ENCODE peak calls at places on chromosomes 5 and 9, in ten cellular contexts. X, E, T, N, O, A, Y, G, H and V are unnamed samples.

GRCh38 chr5:72556351-72557146 is 49.3 kb upstream of the ZNF366 start:
- DNase-seq in A (no peak), O (no peak), Y (peak; percentile 66), E (peak; percentile 63), N (no peak), X (peak; percentile 3), G (no peak), T (peak; percentile 55), H (no peak), V (peak; percentile 18)

GRCh38 chr9:94743035-94743954 is 16.8 kb downstream of the AOPEP start:
- DNase-seq in E (no peak), Y (no peak), T (peak; percentile 43), O (no peak), N (no peak), G (no peak), H (no peak), X (no peak), A (no peak), V (no peak)

GRCh38 chr5:140125637-140126036 is at the start of gene IGIP:
- DNase-seq in Y (no peak), T (no peak), A (no peak), O (no peak), G (no peak), N (no peak), E (no peak), H (no peak), X (no peak), V (no peak)

GRCh38 chr9:129109504-129109903 is 1.1 kb downstream of the CRAT start:
- DNase-seq in T (no peak), N (no peak), G (no peak), H (no peak), A (no peak), Y (peak; percentile 50), O (no peak), X (peak; percentile 16), E (peak; percentile 63), V (no peak)

GRCh38 chr5:23675456-23675855 is 168.0 kb downstream of the PRDM9 start:
- DNase-seq in G (no peak), E (no peak), Y (no peak), H (no peak), T (no peak), A (no peak), X (no peak), N (no peak), O (no peak), V (no peak)

GRCh38 chr5:10157085-10157669 is 92.5 kb downstream of the ATPSCKMT start:
- DNase-seq in H (no peak), Y (no peak), G (no peak), E (no peak), A (no peak), T (no peak), O (no peak), X (no peak), N (no peak), V (no peak)

GRCh38 chr9:117218951-117219350 is 195.9 kb downstream of the ASTN2 start:
- DNase-seq in E (no peak), A (no peak), N (no peak), X (no peak), H (no peak), T (no peak), O (peak; percentile 66), G (no peak), Y (no peak), V (no peak)

GRCh38 chr5:162888268-162888667 is 549.1 kb upstream of the CCNG1 start:
- DNase-seq in A (no peak), G (no peak), O (no peak), Y (no peak), X (no peak), H (no peak), E (no peak), N (no peak), T (no peak), V (peak; percentile 30)

GRCh38 chr5:91189480-91190332 is 193.4 kb downstream of the ARRDC3 start:
- DNase-seq in A (no peak), T (peak; percentile 54), X (no peak), N (no peak), O (peak; percentile 75), H (no peak), G (no peak), Y (peak; percentile 55), E (peak; percentile 92), V (no peak)

GRCh38 chr9:36901528-36901927 is 132.5 kb downstream of the PAX5 start:
- DNase-seq in E (no peak), N (no peak), G (no peak), X (no peak), H (no peak), O (no peak), A (no peak), T (no peak), Y (no peak), V (no peak)

GRCh38 chr9:93899609-93900435 is 55.3 kb downstream of the BARX1 start:
- DNase-seq in X (no peak), G (no peak), Y (peak; percentile 7), O (no peak), T (no peak), N (no peak), E (no peak), A (no peak), H (no peak), V (no peak)

GRCh38 chr9:106146066-106146840 is 451.9 kb downstream of the TMEM38B start:
- DNase-seq in T (no peak), G (no peak), Y (no peak), A (no peak), E (no peak), N (no peak), X (no peak), O (no peak), H (no peak), V (no peak)

GRCh38 chr9:124857533-124858162 is 4.1 kb downstream of the RPL35 start:
- DNase-seq in O (no peak), N (no peak), X (no peak), T (no peak), Y (no peak), H (no peak), A (no peak), E (no peak), G (no peak), V (no peak)

GRCh38 chr5:108700928-108701327 is 46.8 kb upstream of the FER start:
- DNase-seq in Y (no peak), T (no peak), N (no peak), A (no peak), X (no peak), G (no peak), H (no peak), O (no peak), E (no peak), V (no peak)

GRCh38 chr5:133552925-133553525 is 59.3 kb downstream of the FSTL4 start:
- DNase-seq in T (peak; percentile 78), G (no peak), A (no peak), X (peak; percentile 63), O (peak; percentile 39), N (peak; percentile 12), H (peak; percentile 37), Y (no peak), E (peak; percentile 46), V (no peak)

GRCh38 chr5:143685416-143685815 is 126.5 kb upstream of the HMHB1 start:
- DNase-seq in T (peak; percentile 34), N (no peak), Y (no peak), A (no peak), E (peak; percentile 45), O (no peak), G (no peak), H (no peak), X (peak; percentile 22), V (no peak)

GRCh38 chr5:14706615-14707021 is 42.1 kb downstream of the OTULIN start:
- DNase-seq in O (peak; percentile 77), T (no peak), E (peak; percentile 79), N (no peak), Y (no peak), A (no peak), X (no peak), H (peak; percentile 18), G (no peak), V (no peak)

GRCh38 chr5:16826379-16827125 is 109.5 kb downstream of the MYO10 start:
- DNase-seq in G (no peak), H (no peak), E (no peak), X (no peak), N (no peak), A (no peak), O (no peak), T (no peak), Y (no peak), V (no peak)

GRCh38 chr9:3758816-3759576 is 233.2 kb upstream of the RFX3 start:
- DNase-seq in O (peak; percentile 61), A (no peak), Y (no peak), E (no peak), X (no peak), G (no peak), H (no peak), N (no peak), T (no peak), V (no peak)

GRCh38 chr9:21252727-21253547 is 13.1 kb upstream of the IFNA14 start:
- DNase-seq in O (peak; percentile 44), X (peak; percentile 18), T (peak; percentile 21), A (no peak), G (no peak), E (peak; percentile 26), Y (no peak), N (no peak), H (no peak), V (no peak)

GRCh38 chr5:67808340-67808739 is 407.2 kb upstream of the PIK3R1 start:
- DNase-seq in E (peak; percentile 48), Y (no peak), H (no peak), T (no peak), G (no peak), X (no peak), A (no peak), N (no peak), O (no peak), V (no peak)

GRCh38 chr5:33153373-33153772 is 287.4 kb upstream of the TARS1 start:
- DNase-seq in A (no peak), O (no peak), E (no peak), N (no peak), Y (no peak), X (no peak), H (no peak), G (no peak), T (no peak), V (no peak)

GRCh38 chr9:26243722-26244121 is 565.5 kb upstream of the TUSC1 start:
- DNase-seq in O (no peak), H (no peak), E (peak; percentile 80), T (no peak), X (no peak), A (peak; percentile 27), G (no peak), Y (no peak), N (peak; percentile 79), V (no peak)

GRCh38 chr5:65925094-65925600 is 1.2 kb upstream of the ERBIN start:
- DNase-seq in Y (peak; percentile 62), X (peak; percentile 92), A (peak; percentile 26), T (peak; percentile 58), G (peak; percentile 62), N (peak; percentile 51), H (peak; percentile 62), E (peak; percentile 71), O (no peak), V (no peak)

GRCh38 chr9:132056717-132057429 is 22.8 kb downstream of the MED27 start:
- DNase-seq in E (no peak), H (no peak), X (no peak), O (no peak), A (no peak), N (no peak), T (no peak), Y (no peak), G (no peak), V (no peak)

GRCh38 chr9:13351768-13352386 is 72.4 kb upstream of the MPDZ start:
- DNase-seq in E (peak; percentile 74), A (peak; percentile 11), Y (no peak), T (no peak), X (peak; percentile 29), N (peak; percentile 12), G (no peak), H (no peak), O (peak; percentile 8), V (peak; percentile 10)

GRCh38 chr5:14286574-14287399 is 143.6 kb downstream of the TRIO start:
- DNase-seq in Y (no peak), H (no peak), T (no peak), O (no peak), A (no peak), N (no peak), E (no peak), X (peak; percentile 65), G (no peak), V (no peak)

GRCh38 chr5:167652690-167653089 is 638.8 kb upstream of the WWC1 start:
- DNase-seq in A (no peak), H (no peak), G (no peak), X (no peak), O (peak; percentile 38), T (no peak), Y (no peak), N (no peak), E (peak; percentile 30), V (no peak)